ENCODE peak calls at places on chromosomes 4 and X, in seven cellular contexts. R, N, Q, L, V, J and Y are unnamed samples.

GRCh38 chrX:19883878-19884277 is 3.5 kb downstream of the SH3KBP1 start:
- DNase-seq in R (no peak), Q (peak), N (no peak), V (no peak), L (no peak), J (no peak), Y (no peak)

GRCh38 chr4:152308925-152309324 is 227.0 kb downstream of the FBXW7 start:
- DNase-seq in N (no peak), R (peak), L (peak), Q (no peak), V (no peak), J (no peak), Y (peak)

GRCh38 chr4:79224777-79225104 is 101.1 kb downstream of the NAA11 start:
- DNase-seq in R (no peak), Q (no peak), J (no peak), V (no peak), L (no peak), N (no peak), Y (no peak)

GRCh38 chrX:85569691-85570090 is 190.2 kb upstream of the POF1B start:
- DNase-seq in V (no peak), L (no peak), R (peak), Q (no peak), N (no peak), J (no peak), Y (peak)

GRCh38 chr4:37889849-37890500 is 909 bp upstream of the TBC1D1 start:
- DNase-seq in L (no peak), R (no peak), V (no peak), Q (no peak), J (no peak), N (peak), Y (peak)

GRCh38 chr4:42412251-42412650 is 15.0 kb downstream of the SHISA3 start:
- DNase-seq in V (no peak), Q (no peak), N (no peak), L (no peak), J (no peak), R (no peak), Y (no peak)

GRCh38 chr4:1714303-1715001 is 2.3 kb upstream of the SLBP start:
- DNase-seq in Q (no peak), N (peak), V (no peak), L (no peak), R (peak), J (no peak), Y (no peak)

GRCh38 chr4:176499518-176499917 is 179.8 kb downstream of the SPCS3 start:
- DNase-seq in V (no peak), R (no peak), N (no peak), J (no peak), L (no peak), Q (no peak), Y (no peak)